ENCODE peak calls at places on chromosomes 12 and 14, in eight cellular contexts. E, I, C, B, K, F, Z and P are unnamed samples.

GRCh38 chr14:54665938-54666337 is 99.0 kb downstream of the SAMD4A start:
- DNase-seq in E (no peak), I (peak; percentile 41), C (no peak), B (no peak), K (no peak), F (no peak), Z (no peak), P (no peak)

GRCh38 chr12:2756756-2757155 is 38.0 kb upstream of the FKBP4 start:
- DNase-seq in E (no peak), I (no peak), C (no peak), B (no peak), K (no peak), F (no peak), Z (no peak), P (no peak)

GRCh38 chr14:73492661-73493060 is 1.9 kb downstream of the RIOX1 start:
- DNase-seq in E (no peak), I (no peak), C (no peak), B (no peak), K (no peak), F (no peak), Z (no peak), P (no peak)

GRCh38 chr14:33569844-33570716 is 380.8 kb downstream of the EGLN3 start:
- DNase-seq in E (no peak), I (no peak), C (no peak), B (no peak), K (no peak), F (no peak), Z (no peak), P (no peak)

GRCh38 chr12:40149673-40150260 is 43.9 kb upstream of the SLC2A13 start:
- DNase-seq in E (no peak), I (no peak), C (no peak), B (no peak), K (no peak), F (no peak), Z (no peak), P (no peak)

GRCh38 chr12:22719745-22720144 is 94.8 kb downstream of the ETNK1 start:
- DNase-seq in E (no peak), I (no peak), C (no peak), B (no peak), K (no peak), F (no peak), Z (no peak), P (no peak)

GRCh38 chr14:61517861-61518802 is 177.2 kb upstream of the HIF1A start:
- DNase-seq in E (no peak), I (peak; percentile 22), C (no peak), B (no peak), K (no peak), F (no peak), Z (no peak), P (no peak)

GRCh38 chr12:60066655-60067054 is 470.8 kb downstream of the SLC16A7 start:
- DNase-seq in E (no peak), I (no peak), C (no peak), B (no peak), K (no peak), F (no peak), Z (no peak), P (no peak)

GRCh38 chr12:76029982-76030377 is 1.6 kb downstream of the PHLDA1 start:
- DNase-seq in E (peak; percentile 75), I (peak; percentile 21), C (no peak), B (peak; percentile 49), K (no peak), F (no peak), Z (no peak), P (peak; percentile 35)

GRCh38 chr12:18427520-18427919 is 166.2 kb downstream of the PIK3C2G start:
- DNase-seq in E (no peak), I (no peak), C (no peak), B (no peak), K (no peak), F (no peak), Z (no peak), P (no peak)

GRCh38 chr14:58705066-58705465 is 67.3 kb downstream of the DACT1 start:
- DNase-seq in E (no peak), I (no peak), C (no peak), B (no peak), K (peak; percentile 51), F (no peak), Z (peak; percentile 47), P (no peak)

GRCh38 chr12:75720807-75721206 is 209.4 kb upstream of the KRR1 start:
- DNase-seq in E (no peak), I (no peak), C (no peak), B (no peak), K (peak; percentile 67), F (no peak), Z (no peak), P (no peak)

GRCh38 chr14:53151523-53151866 is 1.6 kb downstream of the DDHD1 start:
- DNase-seq in E (no peak), I (no peak), C (no peak), B (no peak), K (no peak), F (no peak), Z (no peak), P (no peak)

GRCh38 chr14:104295681-104296387 is 157.4 kb downstream of the KIF26A start:
- DNase-seq in E (peak; percentile 50), I (no peak), C (no peak), B (no peak), K (no peak), F (peak; percentile 18), Z (peak; percentile 4), P (peak; percentile 18)

GRCh38 chr14:99360774-99361595 is 89.0 kb upstream of the BCL11B start:
- DNase-seq in E (peak; percentile 22), I (no peak), C (no peak), B (no peak), K (no peak), F (no peak), Z (no peak), P (no peak)

GRCh38 chr12:45655186-45655585 is 74.3 kb upstream of the ARID2 start:
- DNase-seq in E (no peak), I (no peak), C (no peak), B (peak; percentile 47), K (peak; percentile 18), F (no peak), Z (no peak), P (peak; percentile 33)

GRCh38 chr12:128019996-128020544 is 246.9 kb upstream of the TMEM132C start:
- DNase-seq in E (no peak), I (no peak), C (no peak), B (no peak), K (no peak), F (no peak), Z (no peak), P (no peak)

GRCh38 chr12:62332598-62332997 is 72.4 kb downstream of the USP15 start:
- DNase-seq in E (peak; percentile 13), I (no peak), C (peak; percentile 33), B (peak; percentile 79), K (no peak), F (no peak), Z (no peak), P (no peak)

GRCh38 chr12:94491489-94491888 is 31.8 kb upstream of the CEP83 start:
- DNase-seq in E (no peak), I (no peak), C (no peak), B (no peak), K (no peak), F (no peak), Z (no peak), P (no peak)

GRCh38 chr12:1398673-1399072 is 195.7 kb downstream of the FBXL14 start:
- DNase-seq in E (no peak), I (no peak), C (no peak), B (peak; percentile 67), K (no peak), F (no peak), Z (no peak), P (no peak)
- TF ChIP-seq CTCF in E (peak; percentile 8), I (no peak), C (no peak), B (peak; percentile 44), K (no peak), F (no peak), Z (no peak), P (no peak)

GRCh38 chr12:69471667-69472385 is 1.6 kb downstream of the FRS2 start:
- DNase-seq in E (peak; percentile 42), I (no peak), C (no peak), B (peak; percentile 8), K (no peak), F (no peak), Z (no peak), P (no peak)

GRCh38 chr12:69468237-69469026 is 1.8 kb upstream of the FRS2 start:
- DNase-seq in E (no peak), I (no peak), C (no peak), B (no peak), K (no peak), F (no peak), Z (no peak), P (no peak)

GRCh38 chr12:69469854-69470188 is 367 bp upstream of the FRS2 start:
- DNase-seq in E (no peak), I (no peak), C (no peak), B (no peak), K (no peak), F (no peak), Z (no peak), P (no peak)

GRCh38 chr12:69473229-69473628 is 3.0 kb downstream of the FRS2 start:
- DNase-seq in E (no peak), I (no peak), C (no peak), B (no peak), K (no peak), F (no peak), Z (no peak), P (no peak)

GRCh38 chr12:69470189-69471094 is at the start of gene FRS2:
- DNase-seq in E (peak; percentile 98), I (peak; percentile 94), C (peak; percentile 33), B (peak; percentile 86), K (peak; percentile 94), F (peak; percentile 89), Z (peak; percentile 91), P (peak; percentile 95)
- TF ChIP-seq CTCF in E (peak; percentile 38), I (peak; percentile 44), C (peak; percentile 34), B (peak; percentile 46), K (peak; percentile 46), F (no peak), Z (peak; percentile 38), P (no peak)

GRCh38 chr14:35688427-35688826 is 120.7 kb downstream of the RALGAPA1 start:
- DNase-seq in E (no peak), I (no peak), C (no peak), B (no peak), K (no peak), F (no peak), Z (no peak), P (no peak)
- TF ChIP-seq CTCF in E (no peak), I (no peak), C (no peak), B (no peak), K (peak; percentile 2), F (no peak), Z (no peak), P (no peak)

DNA sequence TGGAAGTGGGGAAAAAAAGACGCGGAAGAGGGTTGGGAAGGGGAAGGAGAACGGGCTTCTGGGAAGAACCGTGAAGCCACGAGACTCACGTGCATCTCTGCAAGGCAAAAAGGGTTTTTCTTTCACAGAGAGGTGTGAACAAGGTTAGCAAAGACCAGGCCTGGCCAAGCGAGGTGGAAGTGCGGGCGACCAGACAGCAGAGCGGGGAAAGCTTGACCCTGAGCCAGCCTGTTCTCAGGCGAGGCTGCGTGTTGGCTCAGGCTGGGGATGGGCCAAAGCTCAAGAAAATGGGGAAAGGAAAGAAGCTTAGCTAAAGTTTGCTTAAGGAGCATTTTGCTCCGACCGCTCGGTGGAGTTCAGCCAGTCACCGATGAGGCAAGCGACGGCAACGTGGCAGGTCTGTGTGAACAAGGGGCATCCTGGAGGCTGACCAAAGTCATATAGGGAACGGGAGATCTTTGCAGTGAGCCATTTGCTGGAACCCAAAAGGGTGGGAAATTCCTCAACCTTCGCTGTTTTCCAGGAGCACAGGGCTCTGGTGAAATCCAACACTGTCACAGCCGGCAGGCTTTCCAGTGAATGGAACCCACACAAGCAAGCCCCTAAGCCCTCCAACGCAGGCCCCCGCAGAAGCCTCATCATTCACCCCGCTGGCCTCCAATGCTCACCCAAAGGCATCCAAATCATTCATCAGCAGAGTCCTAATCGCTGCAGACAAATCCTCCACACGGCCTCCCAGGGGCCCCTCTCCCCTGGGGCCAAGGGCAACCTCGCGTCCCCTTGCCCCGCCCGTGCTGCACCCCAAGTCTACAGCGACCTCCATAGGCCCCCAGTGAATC is 793 bp downstream of the ZNF605 start:
- DNase-seq in E (peak; percentile 94), I (peak; percentile 52), C (peak; percentile 9), B (peak; percentile 67), K (peak; percentile 39), F (peak; percentile 32), Z (peak; percentile 26), P (peak; percentile 18)
- TF ChIP-seq CTCF in E (no peak), I (no peak), C (no peak), B (no peak), K (no peak), F (no peak), Z (no peak), P (no peak)